ENCODE peak calls at places on chromosome 5, in eight cellular contexts. One of them, this sample, is unnamed. For H3K4me1, the result is how much of the 10 kb centered on the place peaks cover.

GRCh38 chr5:110853267-110853666 is 114.5 kb downstream of the SLC25A46 start:
- DNase-seq in GM12878: no peak
- DNase-seq in GM23338: no peak
- DNase-seq in pancreas: no peak
- DNase-seq in mesenchymal stem cell: peak
- DNase-seq in A549: no peak
- DNase-seq in heart right ventricle: no peak
- DNase-seq in effector memory CD4-positive, alpha-beta T cell: no peak
- DNase-seq in this sample: peak

GRCh38 chr5:132334812-132335211 is 34.7 kb upstream of the SLC22A5 start:
- DNase-seq in mesenchymal stem cell: peak
- DNase-seq in effector memory CD4-positive, alpha-beta T cell: no peak
- DNase-seq in pancreas: no peak
- DNase-seq in A549: no peak
- DNase-seq in heart right ventricle: no peak
- DNase-seq in GM23338: no peak
- DNase-seq in GM12878: no peak
- DNase-seq in this sample: no peak

GRCh38 chr5:96562614-96563013 is 99.6 kb upstream of the CAST start:
- DNase-seq in heart right ventricle: no peak
- DNase-seq in A549: no peak
- DNase-seq in mesenchymal stem cell: no peak
- DNase-seq in GM23338: no peak
- DNase-seq in GM12878: no peak
- DNase-seq in pancreas: no peak
- DNase-seq in effector memory CD4-positive, alpha-beta T cell: no peak
- DNase-seq in this sample: peak

GRCh38 chr5:33806736-33807442 is 84.9 kb downstream of the ADAMTS12 start:
- DNase-seq in GM23338: no peak
- DNase-seq in mesenchymal stem cell: peak
- DNase-seq in heart right ventricle: no peak
- DNase-seq in effector memory CD4-positive, alpha-beta T cell: no peak
- DNase-seq in pancreas: no peak
- DNase-seq in GM12878: no peak
- DNase-seq in A549: no peak
- DNase-seq in this sample: peak

GRCh38 chr5:43769576-43770352 is 166.8 kb downstream of the NNT start:
- DNase-seq in GM12878: no peak
- DNase-seq in A549: no peak
- DNase-seq in pancreas: no peak
- DNase-seq in GM23338: no peak
- DNase-seq in mesenchymal stem cell: peak
- DNase-seq in heart right ventricle: no peak
- DNase-seq in effector memory CD4-positive, alpha-beta T cell: no peak
- DNase-seq in this sample: peak

GRCh38 chr5:67381240-67381875 is 184.8 kb upstream of the CD180 start:
- DNase-seq in GM12878: no peak
- DNase-seq in GM23338: no peak
- DNase-seq in mesenchymal stem cell: no peak
- DNase-seq in pancreas: no peak
- DNase-seq in heart right ventricle: no peak
- DNase-seq in effector memory CD4-positive, alpha-beta T cell: no peak
- DNase-seq in A549: no peak
- DNase-seq in this sample: peak

GRCh38 chr5:179438461-179438860 is 93.2 kb upstream of the ADAMTS2 start:
- DNase-seq in GM23338: no peak
- DNase-seq in effector memory CD4-positive, alpha-beta T cell: no peak
- DNase-seq in A549: no peak
- DNase-seq in pancreas: no peak
- DNase-seq in heart right ventricle: no peak
- DNase-seq in mesenchymal stem cell: no peak
- DNase-seq in GM12878: no peak
- DNase-seq in this sample: no peak

GRCh38 chr5:116881921-116882531 is 307.4 kb upstream of the SEMA6A start:
- DNase-seq in pancreas: no peak
- DNase-seq in mesenchymal stem cell: no peak
- DNase-seq in GM23338: no peak
- DNase-seq in heart right ventricle: no peak
- DNase-seq in GM12878: no peak
- DNase-seq in A549: no peak
- DNase-seq in effector memory CD4-positive, alpha-beta T cell: no peak
- DNase-seq in this sample: no peak

GRCh38 chr5:140223567-140223966 is 48.6 kb downstream of the CYSTM1 start:
- DNase-seq in A549: no peak
- DNase-seq in mesenchymal stem cell: no peak
- DNase-seq in GM23338: no peak
- DNase-seq in GM12878: no peak
- DNase-seq in pancreas: no peak
- DNase-seq in effector memory CD4-positive, alpha-beta T cell: no peak
- DNase-seq in heart right ventricle: no peak
- DNase-seq in this sample: no peak

GRCh38 chr5:5420251-5420650 is 2.2 kb upstream of the ICE1 start:
- DNase-seq in effector memory CD4-positive, alpha-beta T cell: no peak
- DNase-seq in pancreas: no peak
- DNase-seq in GM23338: no peak
- DNase-seq in mesenchymal stem cell: no peak
- DNase-seq in heart right ventricle: no peak
- DNase-seq in GM12878: no peak
- DNase-seq in A549: no peak
- DNase-seq in this sample: no peak
- H3K4me1 ChIP-seq in effector memory CD4-positive, alpha-beta T cell: under half
- H3K4me1 ChIP-seq in pancreas: under half
- H3K4me1 ChIP-seq in GM23338: under half
- H3K4me1 ChIP-seq in mesenchymal stem cell: under half
- H3K4me1 ChIP-seq in heart right ventricle: under half
- H3K4me1 ChIP-seq in GM12878: under half
- H3K4me1 ChIP-seq in A549: under half
- H3K4me1 ChIP-seq in this sample: under half

GRCh38 chr5:56666901-56667300 is 148.4 kb upstream of the MAP3K1 start:
- DNase-seq in heart right ventricle: no peak
- DNase-seq in A549: no peak
- DNase-seq in GM12878: no peak
- DNase-seq in GM23338: no peak
- DNase-seq in mesenchymal stem cell: no peak
- DNase-seq in pancreas: no peak
- DNase-seq in effector memory CD4-positive, alpha-beta T cell: no peak
- DNase-seq in this sample: no peak
- H3K4me1 ChIP-seq in heart right ventricle: under half
- H3K4me1 ChIP-seq in A549: under half
- H3K4me1 ChIP-seq in GM12878: under half
- H3K4me1 ChIP-seq in GM23338: under half
- H3K4me1 ChIP-seq in mesenchymal stem cell: under half
- H3K4me1 ChIP-seq in pancreas: under half
- H3K4me1 ChIP-seq in effector memory CD4-positive, alpha-beta T cell: under half
- H3K4me1 ChIP-seq in this sample: under half

GRCh38 chr5:171158581-171158980 is 150.5 kb upstream of the TLX3 start:
- DNase-seq in pancreas: no peak
- DNase-seq in GM23338: no peak
- DNase-seq in GM12878: no peak
- DNase-seq in effector memory CD4-positive, alpha-beta T cell: no peak
- DNase-seq in mesenchymal stem cell: no peak
- DNase-seq in A549: no peak
- DNase-seq in heart right ventricle: no peak
- DNase-seq in this sample: no peak

GRCh38 chr5:171166766-171167165 is 142.3 kb upstream of the TLX3 start:
- DNase-seq in mesenchymal stem cell: no peak
- DNase-seq in effector memory CD4-positive, alpha-beta T cell: no peak
- DNase-seq in GM12878: no peak
- DNase-seq in pancreas: no peak
- DNase-seq in GM23338: no peak
- DNase-seq in A549: no peak
- DNase-seq in heart right ventricle: no peak
- DNase-seq in this sample: no peak

GRCh38 chr5:171157775-171158174 is 151.3 kb upstream of the TLX3 start:
- DNase-seq in effector memory CD4-positive, alpha-beta T cell: no peak
- DNase-seq in heart right ventricle: no peak
- DNase-seq in pancreas: no peak
- DNase-seq in GM12878: no peak
- DNase-seq in A549: no peak
- DNase-seq in mesenchymal stem cell: no peak
- DNase-seq in GM23338: no peak
- DNase-seq in this sample: no peak

GRCh38 chr5:171162165-171162564 is 146.9 kb upstream of the TLX3 start:
- DNase-seq in effector memory CD4-positive, alpha-beta T cell: no peak
- DNase-seq in heart right ventricle: no peak
- DNase-seq in pancreas: no peak
- DNase-seq in A549: no peak
- DNase-seq in mesenchymal stem cell: no peak
- DNase-seq in GM23338: peak
- DNase-seq in GM12878: no peak
- DNase-seq in this sample: no peak

GRCh38 chr5:171162602-171163001 is 146.4 kb upstream of the TLX3 start:
- DNase-seq in GM12878: no peak
- DNase-seq in GM23338: peak
- DNase-seq in pancreas: no peak
- DNase-seq in mesenchymal stem cell: peak
- DNase-seq in A549: peak
- DNase-seq in effector memory CD4-positive, alpha-beta T cell: no peak
- DNase-seq in heart right ventricle: no peak
- DNase-seq in this sample: no peak
- H3K4me1 ChIP-seq in GM12878: under half
- H3K4me1 ChIP-seq in GM23338: under half
- H3K4me1 ChIP-seq in pancreas: under half
- H3K4me1 ChIP-seq in mesenchymal stem cell: under half
- H3K4me1 ChIP-seq in A549: under half
- H3K4me1 ChIP-seq in effector memory CD4-positive, alpha-beta T cell: under half
- H3K4me1 ChIP-seq in heart right ventricle: under half
- H3K4me1 ChIP-seq in this sample: under half

DNA sequence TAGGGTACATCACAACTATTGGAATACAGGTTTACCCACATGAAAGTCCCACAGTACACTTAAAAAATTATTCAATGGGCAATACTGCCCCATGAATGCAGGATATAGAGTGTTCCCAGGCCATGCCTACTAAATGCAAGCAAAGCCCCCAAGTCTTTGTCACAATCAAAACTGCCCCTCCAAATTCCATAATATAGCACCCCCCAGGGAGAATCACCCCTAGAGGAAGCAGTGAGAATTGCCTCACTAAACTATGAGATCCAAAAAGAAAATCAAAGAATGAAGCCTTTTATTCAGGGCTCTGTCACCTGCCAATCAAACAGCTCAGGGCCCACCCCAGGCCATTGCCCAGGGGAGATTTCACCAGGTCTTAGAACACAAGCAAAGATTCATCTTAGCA is 90.8 kb downstream of the ATPSCKMT start:
- DNase-seq in heart right ventricle: no peak
- DNase-seq in effector memory CD4-positive, alpha-beta T cell: no peak
- DNase-seq in pancreas: no peak
- DNase-seq in A549: no peak
- DNase-seq in mesenchymal stem cell: no peak
- DNase-seq in GM23338: no peak
- DNase-seq in GM12878: no peak
- DNase-seq in this sample: no peak
- H3K4me1 ChIP-seq in heart right ventricle: under half
- H3K4me1 ChIP-seq in effector memory CD4-positive, alpha-beta T cell: under half
- H3K4me1 ChIP-seq in pancreas: under half
- H3K4me1 ChIP-seq in A549: under half
- H3K4me1 ChIP-seq in mesenchymal stem cell: under half
- H3K4me1 ChIP-seq in GM23338: under half
- H3K4me1 ChIP-seq in GM12878: under half
- H3K4me1 ChIP-seq in this sample: under half

DNA sequence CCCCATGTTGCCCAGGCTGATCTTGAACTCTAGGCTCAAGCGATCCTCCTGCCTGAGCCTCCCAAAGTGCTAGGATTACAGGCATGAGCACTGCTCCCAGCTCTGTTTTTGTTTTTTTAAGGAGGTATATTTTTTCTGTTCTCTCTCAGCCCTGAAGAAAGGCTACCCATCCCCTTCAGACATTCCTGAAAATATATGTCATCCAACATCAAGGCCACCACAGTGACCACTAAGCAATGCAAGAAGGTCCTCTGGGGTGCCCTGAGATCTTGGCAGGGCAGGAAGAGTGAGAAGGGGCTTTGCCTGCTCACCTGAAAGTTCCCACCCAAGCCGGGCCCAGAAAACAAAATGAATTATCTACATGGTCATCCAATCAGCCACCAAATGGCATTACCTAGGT is 47.8 kb upstream of the IL17B start:
- DNase-seq in effector memory CD4-positive, alpha-beta T cell: no peak
- DNase-seq in GM12878: no peak
- DNase-seq in GM23338: no peak
- DNase-seq in heart right ventricle: no peak
- DNase-seq in A549: no peak
- DNase-seq in mesenchymal stem cell: peak
- DNase-seq in pancreas: no peak
- DNase-seq in this sample: no peak
- H3K4me1 ChIP-seq in effector memory CD4-positive, alpha-beta T cell: under half
- H3K4me1 ChIP-seq in GM12878: under half
- H3K4me1 ChIP-seq in GM23338: under half
- H3K4me1 ChIP-seq in heart right ventricle: under half
- H3K4me1 ChIP-seq in A549: under half
- H3K4me1 ChIP-seq in mesenchymal stem cell: under half
- H3K4me1 ChIP-seq in pancreas: under half
- H3K4me1 ChIP-seq in this sample: under half

GRCh38 chr5:138775034-138775433 is 21.8 kb downstream of the CTNNA1 start:
- DNase-seq in effector memory CD4-positive, alpha-beta T cell: no peak
- DNase-seq in heart right ventricle: no peak
- DNase-seq in GM23338: no peak
- DNase-seq in pancreas: no peak
- DNase-seq in GM12878: no peak
- DNase-seq in mesenchymal stem cell: no peak
- DNase-seq in A549: no peak
- DNase-seq in this sample: no peak

GRCh38 chr5:138770977-138771376 is 17.8 kb downstream of the CTNNA1 start:
- DNase-seq in heart right ventricle: no peak
- DNase-seq in GM12878: no peak
- DNase-seq in GM23338: no peak
- DNase-seq in A549: no peak
- DNase-seq in mesenchymal stem cell: no peak
- DNase-seq in pancreas: no peak
- DNase-seq in effector memory CD4-positive, alpha-beta T cell: no peak
- DNase-seq in this sample: no peak

GRCh38 chr5:138778234-138778633 is 25.0 kb downstream of the CTNNA1 start:
- DNase-seq in A549: no peak
- DNase-seq in heart right ventricle: no peak
- DNase-seq in GM12878: no peak
- DNase-seq in mesenchymal stem cell: no peak
- DNase-seq in effector memory CD4-positive, alpha-beta T cell: no peak
- DNase-seq in pancreas: no peak
- DNase-seq in GM23338: no peak
- DNase-seq in this sample: no peak

GRCh38 chr5:138770291-138770690 is 17.1 kb downstream of the CTNNA1 start:
- DNase-seq in mesenchymal stem cell: no peak
- DNase-seq in GM12878: no peak
- DNase-seq in GM23338: no peak
- DNase-seq in effector memory CD4-positive, alpha-beta T cell: no peak
- DNase-seq in pancreas: no peak
- DNase-seq in A549: no peak
- DNase-seq in heart right ventricle: no peak
- DNase-seq in this sample: no peak

DNA sequence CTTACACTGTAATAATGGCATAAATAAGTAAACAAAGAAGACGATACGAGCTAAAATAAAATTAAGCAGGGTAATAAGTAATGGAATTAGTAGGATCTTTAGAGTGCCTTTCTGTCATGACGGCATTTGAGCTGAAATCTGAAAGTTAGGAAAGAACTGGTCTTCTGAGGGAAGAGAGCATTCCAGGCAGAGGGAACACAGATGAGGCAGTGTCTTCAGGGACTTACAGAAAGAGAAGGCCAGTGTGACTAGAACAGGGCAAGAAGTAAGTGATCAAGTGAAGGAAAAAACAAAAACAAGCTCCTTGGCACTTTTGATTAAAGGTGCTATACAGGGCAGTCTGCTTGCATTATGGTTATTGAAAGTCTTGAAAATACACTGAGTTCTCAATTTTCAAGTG is 20.0 kb downstream of the CTNNA1 start:
- DNase-seq in effector memory CD4-positive, alpha-beta T cell: no peak
- DNase-seq in A549: no peak
- DNase-seq in heart right ventricle: no peak
- DNase-seq in pancreas: no peak
- DNase-seq in GM12878: no peak
- DNase-seq in GM23338: no peak
- DNase-seq in mesenchymal stem cell: no peak
- DNase-seq in this sample: no peak
- H3K4me1 ChIP-seq in effector memory CD4-positive, alpha-beta T cell: under half
- H3K4me1 ChIP-seq in A549: under half
- H3K4me1 ChIP-seq in heart right ventricle: under half
- H3K4me1 ChIP-seq in pancreas: under half
- H3K4me1 ChIP-seq in GM12878: under half
- H3K4me1 ChIP-seq in GM23338: under half
- H3K4me1 ChIP-seq in mesenchymal stem cell: under half
- H3K4me1 ChIP-seq in this sample: under half

This sample was measured in adipocyte.